ENCODE peak calls at places on chromosomes 13 and 19, in seven cellular contexts. One of them, this sample, is unnamed.

GRCh38 chr19:50968709-50969412 is 530 bp downstream of the KLK6 start:
- DNase-seq in GM10248: no peak
- DNase-seq in Karpas-422: no peak
- DNase-seq in PC-3: peak; percentile 78
- DNase-seq in naive B cell: no peak
- DNase-seq in RCC 7860: no peak
- DNase-seq in kidney glomerular epithelial cell: no peak
- DNase-seq in this sample: no peak

GRCh38 chr13:105804561-105805190 is 730.8 kb downstream of the EFNB2 start:
- DNase-seq in kidney glomerular epithelial cell: peak; percentile 40
- DNase-seq in RCC 7860: no peak
- DNase-seq in Karpas-422: no peak
- DNase-seq in GM10248: no peak
- DNase-seq in naive B cell: no peak
- DNase-seq in PC-3: peak; percentile 43
- DNase-seq in this sample: no peak

GRCh38 chr13:40187836-40188591 is 478.4 kb downstream of the FOXO1 start:
- DNase-seq in RCC 7860: no peak
- DNase-seq in PC-3: no peak
- DNase-seq in naive B cell: no peak
- DNase-seq in kidney glomerular epithelial cell: no peak
- DNase-seq in GM10248: no peak
- DNase-seq in Karpas-422: no peak
- DNase-seq in this sample: peak; percentile 28

GRCh38 chr13:41352935-41353801 is 42.1 kb downstream of the NAA16 start:
- DNase-seq in Karpas-422: peak; percentile 85
- DNase-seq in RCC 7860: peak; percentile 23
- DNase-seq in kidney glomerular epithelial cell: peak; percentile 45
- DNase-seq in PC-3: peak; percentile 71
- DNase-seq in naive B cell: peak; percentile 14
- DNase-seq in GM10248: peak; percentile 62
- DNase-seq in this sample: peak; percentile 50

GRCh38 chr19:14088634-14089411 is 1.7 kb downstream of the SAMD1 start:
- DNase-seq in RCC 7860: no peak
- DNase-seq in kidney glomerular epithelial cell: no peak
- DNase-seq in Karpas-422: peak; percentile 38
- DNase-seq in naive B cell: no peak
- DNase-seq in GM10248: no peak
- DNase-seq in PC-3: no peak
- DNase-seq in this sample: no peak

GRCh38 chr13:114009590-114010400 is 35.9 kb upstream of the C13orf46 start:
- DNase-seq in GM10248: no peak
- DNase-seq in RCC 7860: no peak
- DNase-seq in naive B cell: no peak
- DNase-seq in Karpas-422: no peak
- DNase-seq in PC-3: no peak
- DNase-seq in kidney glomerular epithelial cell: no peak
- DNase-seq in this sample: no peak

GRCh38 chr13:73477441-73477840 is 418.6 kb downstream of the KLF5 start:
- DNase-seq in GM10248: no peak
- DNase-seq in RCC 7860: no peak
- DNase-seq in kidney glomerular epithelial cell: no peak
- DNase-seq in PC-3: no peak
- DNase-seq in Karpas-422: no peak
- DNase-seq in naive B cell: no peak
- DNase-seq in this sample: no peak

GRCh38 chr19:49422407-49423277 is 599 bp downstream of the PTH2 start:
- DNase-seq in RCC 7860: no peak
- DNase-seq in kidney glomerular epithelial cell: no peak
- DNase-seq in GM10248: peak; percentile 58
- DNase-seq in PC-3: no peak
- DNase-seq in naive B cell: no peak
- DNase-seq in Karpas-422: no peak
- DNase-seq in this sample: no peak

GRCh38 chr13:80379245-80379644 is 38.3 kb upstream of the SPRY2 start:
- DNase-seq in RCC 7860: peak; percentile 91
- DNase-seq in GM10248: no peak
- DNase-seq in naive B cell: no peak
- DNase-seq in Karpas-422: no peak
- DNase-seq in PC-3: peak; percentile 85
- DNase-seq in kidney glomerular epithelial cell: peak; percentile 92
- DNase-seq in this sample: no peak

GRCh38 chr19:11356074-11356397 is 804 bp downstream of the PLPPR2 start:
- DNase-seq in PC-3: no peak
- DNase-seq in naive B cell: no peak
- DNase-seq in kidney glomerular epithelial cell: no peak
- DNase-seq in GM10248: no peak
- DNase-seq in RCC 7860: no peak
- DNase-seq in Karpas-422: no peak
- DNase-seq in this sample: no peak

GRCh38 chr13:21638319-21639282 is 32.3 kb upstream of the FGF9 start:
- DNase-seq in kidney glomerular epithelial cell: peak; percentile 10
- DNase-seq in naive B cell: peak; percentile 28
- DNase-seq in RCC 7860: peak; percentile 10
- DNase-seq in Karpas-422: peak; percentile 68
- DNase-seq in PC-3: peak; percentile 64
- DNase-seq in GM10248: peak; percentile 50
- DNase-seq in this sample: no peak

GRCh38 chr13:47281981-47282380 is 385.1 kb upstream of the HTR2A start:
- DNase-seq in GM10248: no peak
- DNase-seq in RCC 7860: no peak
- DNase-seq in kidney glomerular epithelial cell: no peak
- DNase-seq in Karpas-422: no peak
- DNase-seq in PC-3: no peak
- DNase-seq in naive B cell: no peak
- DNase-seq in this sample: no peak

GRCh38 chr13:19159181-19159580 is 22.4 kb downstream of the TUBA3C start:
- DNase-seq in RCC 7860: no peak
- DNase-seq in PC-3: no peak
- DNase-seq in naive B cell: no peak
- DNase-seq in Karpas-422: no peak
- DNase-seq in GM10248: no peak
- DNase-seq in kidney glomerular epithelial cell: no peak
- DNase-seq in this sample: no peak

GRCh38 chr19:10120538-10121198 is 969 bp upstream of the EIF3G start:
- DNase-seq in naive B cell: no peak
- DNase-seq in Karpas-422: no peak
- DNase-seq in GM10248: no peak
- DNase-seq in PC-3: peak; percentile 96
- DNase-seq in RCC 7860: peak; percentile 45
- DNase-seq in kidney glomerular epithelial cell: no peak
- DNase-seq in this sample: no peak

GRCh38 chr19:49210108-49210900 is 52.7 kb downstream of the TRPM4 start:
- DNase-seq in Karpas-422: peak; percentile 77
- DNase-seq in RCC 7860: no peak
- DNase-seq in kidney glomerular epithelial cell: no peak
- DNase-seq in naive B cell: peak; percentile 26
- DNase-seq in PC-3: peak; percentile 22
- DNase-seq in GM10248: no peak
- DNase-seq in this sample: no peak

GRCh38 chr19:44803442-44804428 is 5.2 kb upstream of the BCAM start:
- DNase-seq in kidney glomerular epithelial cell: no peak
- DNase-seq in RCC 7860: no peak
- DNase-seq in Karpas-422: no peak
- DNase-seq in naive B cell: no peak
- DNase-seq in PC-3: no peak
- DNase-seq in GM10248: no peak
- DNase-seq in this sample: no peak

GRCh38 chr19:4068058-4068966 is 1.6 kb upstream of the ZBTB7A start:
- DNase-seq in RCC 7860: no peak
- DNase-seq in GM10248: no peak
- DNase-seq in kidney glomerular epithelial cell: no peak
- DNase-seq in Karpas-422: no peak
- DNase-seq in PC-3: no peak
- DNase-seq in naive B cell: peak; percentile 33
- DNase-seq in this sample: no peak

GRCh38 chr13:81791636-81792035 is 1450.7 kb upstream of the SPRY2 start:
- DNase-seq in naive B cell: no peak
- DNase-seq in GM10248: no peak
- DNase-seq in RCC 7860: no peak
- DNase-seq in Karpas-422: no peak
- DNase-seq in PC-3: no peak
- DNase-seq in kidney glomerular epithelial cell: no peak
- DNase-seq in this sample: no peak

GRCh38 chr13:18233783-18234299 is 947.8 kb downstream of the TUBA3C start:
- DNase-seq in GM10248: no peak
- DNase-seq in kidney glomerular epithelial cell: no peak
- DNase-seq in RCC 7860: no peak
- DNase-seq in PC-3: no peak
- DNase-seq in naive B cell: no peak
- DNase-seq in Karpas-422: no peak
- DNase-seq in this sample: no peak

This sample was measured in smooth muscle cell of the brain vasculature.